ENCODE peak calls at places on chromosome 7, in five cellular contexts. I, U, H, F and E are unnamed samples.

GRCh38 chr7:155536451-155536850 is 9.9 kb downstream of the CNPY1 start:
- DNase-seq in F (no peak), U (no peak), I (no peak), H (no peak), E (no peak)

GRCh38 chr7:28469562-28469961 is 57.2 kb downstream of the CREB5 start:
- DNase-seq in F (no peak), H (no peak), I (no peak), U (no peak), E (no peak)

GRCh38 chr7:25895792-25896171 is 256.2 kb upstream of the NFE2L3 start:
- DNase-seq in F (no peak), I (no peak), U (no peak), H (no peak), E (no peak)

GRCh38 chr7:139679731-139680594 is 97.8 kb downstream of the HIPK2 start:
- DNase-seq in H (no peak), U (peak), I (no peak), F (peak), E (no peak)

GRCh38 chr7:57256637-57257375 is 124.6 kb upstream of the ZNF479 start:
- DNase-seq in F (no peak), I (no peak), H (no peak), U (no peak), E (no peak)

GRCh38 chr7:12771378-12771877 is 84.0 kb downstream of the ARL4A start:
- DNase-seq in H (no peak), F (peak), U (peak), I (peak), E (no peak)

GRCh38 chr7:57876-58275 is 134.5 kb upstream of the FAM20C start:
- DNase-seq in F (no peak), H (no peak), I (no peak), U (no peak), E (no peak)

GRCh38 chr7:157255201-157255606 is 81.6 kb upstream of the DNAJB6 start:
- DNase-seq in U (no peak), I (no peak), H (no peak), F (no peak), E (no peak)

GRCh38 chr7:34165927-34166550 is 260.7 kb downstream of the BMPER start:
- DNase-seq in H (peak), I (no peak), U (peak), F (peak), E (no peak)

GRCh38 chr7:116209561-116210070 is 723 bp upstream of the TES start:
- DNase-seq in U (peak), F (no peak), I (no peak), H (no peak), E (no peak)

GRCh38 chr7:128794020-128794419 is 2.3 kb downstream of the CCDC136 start:
- DNase-seq in F (no peak), I (no peak), H (no peak), U (no peak), E (no peak)

GRCh38 chr7:142412551-142413193 is 154.8 kb upstream of the PRSS58 start:
- DNase-seq in H (peak), F (peak), U (peak), I (no peak), E (peak)

GRCh38 chr7:152618427-152618826 is 57.5 kb downstream of the XRCC2 start:
- DNase-seq in H (no peak), F (no peak), I (no peak), U (no peak), E (no peak)

GRCh38 chr7:43693687-43694398 is 35.5 kb downstream of the COA1 start:
- DNase-seq in I (no peak), U (peak), F (peak), H (no peak), E (peak)

GRCh38 chr7:116525298-116525912 is 569 bp downstream of the CAV1 start:
- DNase-seq in U (no peak), H (peak), F (no peak), I (peak), E (no peak)

DNA sequence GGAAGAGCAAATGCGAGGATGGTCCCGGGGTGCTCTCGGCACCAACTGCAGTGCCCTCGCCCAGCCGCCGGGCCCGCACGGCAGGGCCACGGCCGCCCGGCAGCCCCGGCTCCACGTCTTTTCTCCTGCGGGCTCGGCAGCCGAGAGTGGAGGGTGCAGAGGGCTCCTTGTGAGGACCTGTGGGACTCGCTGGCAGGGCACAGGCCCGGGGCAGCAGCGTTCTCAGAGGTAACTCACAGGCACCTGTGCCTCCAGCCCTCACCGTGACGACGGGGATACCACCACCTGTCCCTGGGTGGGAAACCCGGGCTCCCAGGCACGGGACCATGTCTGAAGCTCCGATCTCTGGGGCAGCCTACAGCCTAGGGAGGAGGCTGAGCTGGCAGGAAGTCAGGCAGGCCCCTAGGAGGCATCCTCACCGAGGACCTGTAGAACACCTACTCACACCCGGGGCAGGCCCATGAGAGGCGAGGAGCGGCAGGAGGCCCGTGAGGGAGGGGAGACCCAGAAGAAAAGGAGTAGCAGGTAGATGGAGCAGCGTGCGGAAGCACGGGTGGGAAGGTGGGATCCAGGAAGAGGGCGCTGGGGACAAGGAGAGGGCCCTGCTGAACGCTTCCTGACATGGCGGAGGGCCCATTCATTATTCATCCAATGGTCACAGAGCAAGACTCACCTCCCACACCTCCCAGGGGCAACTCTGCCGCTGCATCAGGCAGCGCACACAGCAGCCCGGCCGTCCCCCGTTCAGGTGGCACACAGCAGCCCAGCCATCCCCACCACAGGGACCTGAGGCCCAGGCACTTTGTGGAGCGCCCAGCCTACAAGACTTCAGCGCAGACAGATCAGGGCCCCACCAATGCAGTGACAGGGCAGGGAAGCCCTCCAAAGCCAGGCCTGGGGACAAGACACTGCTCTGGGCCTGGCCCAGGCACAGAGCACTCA is 244.9 kb downstream of the MAD1L1 start:
- DNase-seq in H (no peak), F (no peak), I (no peak), U (no peak), E (no peak)
- H3K27ac ChIP-seq in H (no peak), F (no peak), I (no peak), U (no peak), E (no peak)

GRCh38 chr7:4151926-4152549 is 530.1 kb upstream of the FOXK1 start:
- DNase-seq in F (no peak), I (peak), H (no peak), U (no peak), E (no peak)

GRCh38 chr7:4151524-4151923 is 530.6 kb upstream of the FOXK1 start:
- DNase-seq in H (no peak), U (no peak), I (no peak), F (no peak), E (no peak)

GRCh38 chr7:4157651-4158050 is 524.4 kb upstream of the FOXK1 start:
- DNase-seq in U (no peak), H (no peak), F (no peak), I (no peak), E (no peak)

GRCh38 chr7:4156190-4156589 is 525.9 kb upstream of the FOXK1 start:
- DNase-seq in I (no peak), U (no peak), F (peak), H (peak), E (no peak)

GRCh38 chr7:4154882-4155281 is 527.2 kb upstream of the FOXK1 start:
- DNase-seq in F (no peak), H (no peak), U (no peak), I (no peak), E (no peak)
- TF ChIP-seq CTCF in F (no peak), H (no peak), U (no peak), I (no peak), E (no peak)

GRCh38 chr7:40836218-40836617 is 701.4 kb downstream of the SUGCT start:
- DNase-seq in U (peak), H (no peak), F (no peak), I (no peak), E (peak)

GRCh38 chr7:40828686-40829085 is 693.9 kb downstream of the SUGCT start:
- DNase-seq in F (no peak), H (no peak), I (no peak), U (no peak), E (no peak)

GRCh38 chr7:40829201-40829600 is 694.4 kb downstream of the SUGCT start:
- DNase-seq in I (no peak), U (no peak), F (no peak), H (no peak), E (no peak)

DNA sequence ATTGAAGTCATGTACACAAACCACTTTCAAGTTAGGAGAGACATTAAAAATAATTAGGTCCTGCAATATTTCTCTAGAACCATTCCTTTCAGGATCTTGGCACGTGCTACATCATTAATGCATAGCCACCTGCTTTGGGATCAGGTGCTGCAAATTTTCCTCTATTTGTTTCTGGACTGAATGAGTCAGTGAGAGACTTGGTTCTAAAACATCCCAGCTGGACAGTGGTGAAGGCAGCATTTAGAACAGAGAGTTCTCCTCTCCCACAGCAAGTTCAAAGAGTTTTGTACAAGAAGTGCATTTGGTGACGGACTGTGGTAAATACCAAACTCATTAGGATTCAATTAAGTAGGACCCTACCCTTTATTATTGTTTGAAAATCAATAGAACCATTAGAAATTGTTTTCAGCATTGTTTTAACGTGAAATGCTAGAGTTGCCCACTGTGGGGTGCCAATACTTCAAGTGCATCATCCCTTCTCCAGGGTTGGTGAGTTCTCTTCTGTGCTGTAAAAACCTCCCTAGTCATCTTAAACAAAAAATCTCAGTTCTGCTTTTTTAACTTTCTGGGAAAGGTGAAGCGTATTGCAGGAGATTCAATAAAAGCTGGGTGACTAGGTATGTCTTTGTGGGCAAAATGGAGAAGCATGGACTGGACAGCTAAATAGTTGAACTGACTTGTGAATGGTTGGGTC is 698.9 kb downstream of the SUGCT start:
- DNase-seq in U (peak), H (no peak), I (no peak), F (peak), E (peak)
- H3K27ac ChIP-seq in U (no peak), H (no peak), I (no peak), F (no peak), E (no peak)

GRCh38 chr7:18013936-18014335 is 13.7 kb downstream of the PRPS1L1 start:
- DNase-seq in F (no peak), H (no peak), I (no peak), U (peak), E (no peak)

GRCh38 chr7:18018296-18019205 is 9.1 kb downstream of the PRPS1L1 start:
- DNase-seq in I (no peak), F (no peak), H (no peak), U (no peak), E (no peak)

GRCh38 chr7:18020138-18020715 is 7.4 kb downstream of the PRPS1L1 start:
- DNase-seq in I (no peak), U (no peak), H (no peak), F (no peak), E (no peak)

GRCh38 chr7:18016547-18017444 is 10.8 kb downstream of the PRPS1L1 start:
- DNase-seq in U (no peak), F (no peak), H (no peak), I (no peak), E (no peak)

DNA sequence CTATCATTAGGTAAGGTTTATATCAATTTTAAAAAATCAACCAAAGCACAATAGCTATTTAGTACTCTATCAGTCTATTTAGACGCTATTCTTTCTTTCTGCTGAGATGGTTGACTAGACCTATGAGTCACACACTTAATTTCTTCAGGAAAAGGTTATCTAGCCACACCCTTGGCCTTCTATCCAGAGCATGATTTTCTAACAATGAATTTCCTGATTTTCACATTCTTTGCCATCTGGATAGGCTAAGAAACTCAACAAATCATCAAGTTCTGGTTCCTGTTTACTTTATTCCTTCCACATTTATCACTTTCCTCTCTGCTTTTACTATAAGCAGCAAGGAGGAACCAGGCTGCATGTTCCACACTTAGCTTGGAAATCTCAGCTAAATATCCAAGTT is 8.1 kb downstream of the PRPS1L1 start:
- DNase-seq in I (no peak), U (peak), F (peak), H (peak), E (peak)
- TF ChIP-seq CTCF in I (no peak), U (no peak), F (no peak), H (no peak), E (no peak)